ENCODE peak calls at places on chromosomes 2 and 18, in seven cellular contexts. S is right lobe of liver, C is cardiac muscle cell, O is tibial nerve, F is fibroblast of lung, A is body of pancreas, R is breast epithelium. I is an unnamed sample.

GRCh38 chr18:45920367-45920766 is 46.8 kb downstream of the EPG5 start:
- DNase-seq in R (peak; percentile 91), C (peak; percentile 89), A (peak; percentile 88), O (peak; percentile 56), S (peak; percentile 89), F (peak; percentile 70), I (no peak)

GRCh38 chr2:200308421-200309295 is 2.2 kb downstream of the SPATS2L start:
- DNase-seq in A (no peak), F (peak; percentile 76), O (no peak), R (no peak), S (no peak), C (peak; percentile 53), I (no peak)

GRCh38 chr18:39939209-39939608 is 2015.8 kb upstream of the PIK3C3 start:
- DNase-seq in F (no peak), S (no peak), O (no peak), A (no peak), R (no peak), C (no peak), I (no peak)

GRCh38 chr2:219645631-219646527 is 18.4 kb downstream of the SLC4A3 start:
- DNase-seq in F (peak; percentile 85), S (no peak), O (no peak), C (peak; percentile 83), A (no peak), R (no peak), I (no peak)

GRCh38 chr2:99488587-99488998 is 1.2 kb downstream of the REV1 start:
- DNase-seq in C (peak; percentile 39), S (no peak), O (no peak), F (peak; percentile 32), R (no peak), A (no peak), I (no peak)

GRCh38 chr2:177474904-177475474 is 82.4 kb downstream of the AGPS start:
- DNase-seq in C (peak; percentile 78), O (no peak), A (no peak), S (no peak), F (peak; percentile 44), R (no peak), I (no peak)

GRCh38 chr2:112725545-112726457 is 5.0 kb downstream of the NT5DC4 start:
- DNase-seq in O (no peak), C (no peak), R (no peak), A (no peak), F (no peak), S (no peak), I (no peak)

GRCh38 chr2:205460217-205460616 is 222.1 kb upstream of the NRP2 start:
- DNase-seq in O (no peak), S (no peak), C (no peak), A (no peak), R (no peak), F (no peak), I (no peak)

GRCh38 chr2:16900405-16901025 is 234.9 kb upstream of the CYRIA start:
- DNase-seq in A (peak; percentile 35), O (no peak), R (no peak), C (peak; percentile 2), F (no peak), S (peak; percentile 28), I (no peak)

DNA sequence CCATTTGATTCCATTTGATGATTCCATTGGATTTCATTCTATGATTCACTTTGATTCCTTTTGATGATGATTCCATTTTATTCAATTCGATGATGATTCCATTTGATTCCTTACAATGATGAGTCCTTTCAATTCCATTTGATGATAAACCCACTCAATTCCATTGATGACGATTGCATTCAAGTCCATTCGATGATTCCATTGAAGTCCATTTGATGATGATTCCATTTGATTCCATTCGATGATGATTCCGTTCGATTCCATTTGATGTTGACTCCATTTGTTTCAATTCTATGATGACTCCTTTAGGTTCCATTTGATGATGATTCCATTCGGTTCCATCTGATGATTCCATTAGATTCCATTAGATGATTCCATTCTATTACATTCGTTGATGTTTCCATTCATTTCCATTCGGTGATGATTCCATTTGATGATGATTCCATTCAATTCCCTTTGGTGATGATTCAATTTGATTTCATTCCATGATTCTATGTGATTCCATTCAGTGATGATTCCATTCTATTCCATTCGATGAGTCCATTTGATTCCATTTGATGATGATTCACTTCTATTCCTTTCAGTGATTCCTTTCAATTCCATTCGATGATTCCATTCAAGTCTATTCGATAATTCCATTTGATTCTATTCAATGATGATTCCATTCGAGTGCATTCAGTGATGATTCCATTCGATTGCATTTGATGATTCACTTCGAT is 1106.0 kb downstream of the RPIA start:
- DNase-seq in F (no peak), O (no peak), C (no peak), R (no peak), A (no peak), S (no peak), I (no peak)
- H3K9me3 ChIP-seq in F (peaks cover 8% of the 10 kb centered on the region), O (no peaks in the 10 kb centered on the region), C (peaks cover 53% of the 10 kb centered on the region), R (peaks cover 95% of the 10 kb centered on the region), A (no peaks in the 10 kb centered on the region), S (peaks cover 72% of the 10 kb centered on the region), I (peaks cover 48% of the 10 kb centered on the region)

GRCh38 chr2:27960237-27960912 is 69.8 kb downstream of the BABAM2 start:
- DNase-seq in R (no peak), C (peak; percentile 92), A (no peak), S (no peak), O (no peak), F (peak; percentile 92), I (no peak)

GRCh38 chr2:27955762-27956161 is 65.2 kb downstream of the BABAM2 start:
- DNase-seq in S (no peak), F (no peak), O (no peak), R (no peak), C (no peak), A (no peak), I (no peak)

GRCh38 chr2:27959496-27959895 is 69.0 kb downstream of the BABAM2 start:
- DNase-seq in R (no peak), C (peak; percentile 78), S (no peak), F (peak; percentile 55), O (peak; percentile 33), A (peak; percentile 64), I (no peak)

GRCh38 chr2:27956895-27957294 is 66.4 kb downstream of the BABAM2 start:
- DNase-seq in R (no peak), C (peak; percentile 84), A (no peak), O (no peak), S (no peak), F (peak; percentile 78), I (no peak)

DNA sequence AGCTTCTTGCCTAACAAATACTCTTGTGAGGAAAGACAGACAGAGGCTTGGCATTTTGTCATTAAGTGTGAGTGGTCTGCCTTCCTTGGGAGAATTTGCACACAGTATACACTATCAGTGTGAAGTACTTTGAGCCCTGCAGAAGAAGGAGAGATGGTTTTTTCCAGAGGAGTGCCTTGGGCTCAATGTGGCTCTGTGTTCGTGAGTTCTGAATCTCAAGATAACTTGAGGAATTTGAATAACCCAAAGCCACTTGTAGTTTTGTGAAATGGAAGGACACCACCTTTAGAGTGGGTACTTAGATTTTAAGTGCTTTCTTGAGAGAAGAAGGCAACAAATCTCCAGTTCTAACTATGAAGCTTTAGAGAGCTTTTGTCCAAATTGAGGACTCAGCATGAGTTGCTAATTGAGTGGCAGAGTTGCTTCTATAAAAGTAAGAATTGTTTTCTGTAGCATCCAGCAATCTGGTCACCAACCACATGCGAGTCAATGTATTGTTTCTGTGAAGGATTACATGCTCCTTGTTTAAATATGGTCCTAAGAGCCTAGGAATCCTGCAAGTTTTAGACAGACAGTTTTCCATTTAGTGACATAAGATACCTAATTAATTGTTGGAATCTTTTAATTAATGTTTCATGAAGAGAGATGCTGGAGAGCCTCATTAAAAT is 68.3 kb downstream of the BABAM2 start:
- DNase-seq in F (no peak), S (no peak), R (no peak), A (no peak), C (peak; percentile 29), O (no peak), I (no peak)
- H3K27ac ChIP-seq in F (peak overlapping the region; percentile 74), S (peak overlapping the region; percentile 14), R (no peak overlapping the region), A (peak overlapping the region; percentile 24), C (no peak overlapping the region), O (no peak overlapping the region), I (no peak overlapping the region)

DNA sequence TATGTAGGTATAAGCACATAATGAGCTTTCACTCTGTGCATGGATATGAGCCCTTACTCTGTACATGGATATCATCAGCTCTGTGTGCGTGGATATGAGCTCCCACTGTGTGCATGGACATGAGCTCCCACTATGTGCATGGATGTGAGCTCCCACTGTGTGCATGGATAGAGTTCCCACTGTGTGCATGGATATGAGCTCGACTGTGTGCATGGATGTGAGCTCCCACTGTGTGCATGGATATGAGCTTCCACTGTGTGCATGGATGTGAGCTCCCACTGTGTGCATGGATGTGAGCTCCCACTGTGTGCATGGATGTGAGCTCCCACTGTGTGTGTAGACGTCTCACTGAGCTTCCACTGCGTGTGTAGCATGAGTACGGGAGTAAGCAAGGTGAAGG is 149.3 kb upstream of the ALKAL2 start:
- DNase-seq in O (no peak), S (no peak), F (no peak), C (no peak), R (no peak), A (no peak), I (no peak)
- TF ChIP-seq CTCF in O (no peak), S (no peak), F (no peak), C (no peak), R (no peak), A (no peak), I (no peak)

GRCh38 chr2:52512760-52513159 is 1254.8 kb upstream of the CHAC2 start:
- DNase-seq in F (no peak), R (no peak), C (no peak), A (no peak), S (no peak), O (no peak), I (no peak)

DNA sequence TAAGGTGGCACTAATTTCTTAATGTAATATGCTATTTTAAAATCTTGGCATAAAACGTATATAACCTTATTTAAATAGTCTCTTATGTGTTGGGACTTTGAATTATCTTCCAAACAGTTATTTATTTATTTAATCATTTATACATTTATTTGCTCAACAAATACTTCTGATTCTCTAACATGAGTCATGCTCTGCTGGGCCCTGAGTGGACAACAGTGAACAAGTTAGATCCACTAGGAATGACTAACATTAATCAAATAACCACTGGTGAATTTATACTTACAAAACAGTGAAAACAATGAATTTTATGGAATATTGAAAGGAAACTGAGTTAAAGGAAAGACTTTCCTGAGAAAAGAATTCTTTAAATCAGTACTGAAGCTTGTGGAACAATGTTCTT is 1257.2 kb upstream of the CHAC2 start:
- DNase-seq in A (no peak), R (no peak), C (no peak), S (no peak), O (no peak), F (peak; percentile 60), I (no peak)
- H3K9me3 ChIP-seq in A (no peaks in the 10 kb centered on the region), R (no peaks in the 10 kb centered on the region), C (no peaks in the 10 kb centered on the region), S (no peaks in the 10 kb centered on the region), O (no peaks in the 10 kb centered on the region), F (no peaks in the 10 kb centered on the region), I (no peaks in the 10 kb centered on the region)

GRCh38 chr2:217980036-217980435 is 22.8 kb downstream of the TNS1 start:
- DNase-seq in O (no peak), F (no peak), A (no peak), S (no peak), C (no peak), R (no peak), I (no peak)
- H3K27ac ChIP-seq in O (no peak overlapping the region), F (no peak overlapping the region), A (no peak overlapping the region), S (no peak overlapping the region), C (no peak overlapping the region), R (peak overlapping the region; percentile 92), I (no peak overlapping the region)

I was measured in CD4-positive, alpha-beta T cell.